ENCODE peak calls at places on chromosomes 3 and 15, in seven cellular contexts. K is adrenal gland, B is heart left ventricle, X is mammary epithelial cell, Y is colonic mucosa, M is right cardiac atrium, W is osteoblast. L is an unnamed sample. For H3K9me3, the result is how much of the 10 kb centered on the place peaks cover.

GRCh38 chr3:110946810-110947209 is 124.8 kb upstream of the NECTIN3 start:
- DNase-seq in Y (no peak), X (no peak), B (no peak), K (no peak), W (no peak), M (no peak), L (no peak)

GRCh38 chr3:150050510-150050909 is 79.8 kb upstream of the PFN2 start:
- DNase-seq in B (no peak), Y (no peak), X (no peak), M (no peak), W (no peak), K (no peak), L (no peak)

GRCh38 chr3:172987268-172987667 is 153.8 kb downstream of the SPATA16 start:
- DNase-seq in B (no peak), W (no peak), M (no peak), Y (no peak), K (no peak), X (no peak), L (no peak)

GRCh38 chr3:33940149-33940548 is 141.7 kb downstream of the PDCD6IP start:
- DNase-seq in W (no peak), M (no peak), Y (no peak), X (peak), K (no peak), B (no peak), L (no peak)

GRCh38 chr3:60086811-60087210 is 1037.0 kb upstream of the CFAP20DC start:
- DNase-seq in B (no peak), M (no peak), X (peak), K (no peak), W (no peak), Y (no peak), L (peak)

GRCh38 chr15:78093242-78094020 is 1.1 kb downstream of the SH2D7 start:
- DNase-seq in M (no peak), Y (no peak), B (no peak), W (peak), X (peak), K (no peak), L (peak)

GRCh38 chr3:176992565-176992964 is 204.7 kb downstream of the TBL1XR1 start:
- DNase-seq in W (no peak), X (no peak), K (no peak), B (no peak), M (no peak), Y (no peak), L (peak)

GRCh38 chr3:169264711-169265110 is 398.8 kb downstream of the MECOM start:
- DNase-seq in W (peak), X (peak), K (peak), B (peak), Y (peak), M (peak), L (peak)

GRCh38 chr3:109926376-109926775 is 589.0 kb upstream of the DPPA4 start:
- DNase-seq in B (no peak), X (no peak), M (no peak), K (no peak), W (peak), Y (no peak), L (no peak)

GRCh38 chr3:156307704-156308103 is 187.3 kb downstream of the KCNAB1 start:
- DNase-seq in X (peak), B (peak), M (peak), Y (peak), K (peak), W (peak), L (peak)

GRCh38 chr3:172530101-172530561 is 6.9 kb upstream of the TNFSF10 start:
- DNase-seq in Y (no peak), M (no peak), X (no peak), B (no peak), K (no peak), W (no peak), L (no peak)

GRCh38 chr15:40906101-40906946 is 12.1 kb downstream of the VPS18 start:
- DNase-seq in X (peak), M (peak), K (peak), W (peak), B (peak), Y (peak), L (peak)

GRCh38 chr3:187783098-187783497 is 37.8 kb upstream of the BCL6 start:
- DNase-seq in X (peak), W (peak), Y (no peak), M (peak), B (peak), K (peak), L (peak)

GRCh38 chr15:58755956-58756355 is 6.4 kb upstream of the ADAM10 start:
- DNase-seq in Y (no peak), X (no peak), M (no peak), B (no peak), W (no peak), K (no peak), L (no peak)

GRCh38 chr15:29569533-29570092 is 252.7 kb downstream of the TJP1 start:
- DNase-seq in M (no peak), W (no peak), X (no peak), K (no peak), Y (no peak), B (no peak), L (no peak)
- H3K4me3 ChIP-seq in M (peak), W (no peak), X (no peak), K (no peak), Y (peak), B (peak), L (peak)

GRCh38 chr15:20345401-20345958 is 196.1 kb downstream of the GOLGA6L6 start:
- DNase-seq in W (peak), M (peak), B (no peak), Y (no peak), K (peak), X (no peak), L (no peak)
- H3K9me3 ChIP-seq in W (under half), M (under half), B (under half), Y (under half), K (under half), X (under half), L (under half)

GRCh38 chr15:34039180-34039486 is at the start of gene AVEN:
- DNase-seq in B (no peak), M (no peak), X (no peak), Y (no peak), K (no peak), W (no peak), L (no peak)
- H3K4me3 ChIP-seq in B (peak), M (peak), X (peak), Y (peak), K (peak), W (peak), L (peak)

GRCh38 chr3:36317915-36318314 is 62.4 kb upstream of the STAC start:
- DNase-seq in Y (no peak), M (no peak), B (no peak), X (no peak), K (no peak), W (no peak), L (no peak)
- H3K9me3 ChIP-seq in Y (under half), M (under half), B (under half), X (under half), K (under half), W (under half), L (under half)

DNA sequence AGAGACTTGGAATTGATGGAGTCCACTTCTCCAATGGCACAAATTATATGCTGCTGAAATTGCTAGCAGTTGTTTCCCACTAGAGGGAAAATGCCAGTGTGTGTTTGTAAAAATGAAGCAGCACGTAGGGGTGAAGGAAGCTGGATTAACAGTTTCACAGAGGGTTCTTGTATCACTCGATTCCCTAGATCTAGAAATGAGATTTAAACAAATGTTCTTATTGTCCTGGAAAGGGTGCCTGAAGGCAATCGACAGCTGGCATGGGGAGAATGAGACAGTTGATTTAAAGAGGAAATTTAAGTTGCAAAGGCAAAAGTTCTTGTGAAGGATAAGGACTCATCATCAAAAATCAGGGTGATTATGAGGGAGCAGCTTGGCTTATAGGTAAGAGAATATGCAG is 234.8 kb upstream of the ARPP21 start:
- DNase-seq in X (no peak), M (no peak), K (no peak), W (no peak), B (no peak), Y (no peak), L (no peak)
- H3K4me3 ChIP-seq in X (no peak), M (no peak), K (no peak), W (no peak), B (no peak), Y (no peak), L (no peak)

DNA sequence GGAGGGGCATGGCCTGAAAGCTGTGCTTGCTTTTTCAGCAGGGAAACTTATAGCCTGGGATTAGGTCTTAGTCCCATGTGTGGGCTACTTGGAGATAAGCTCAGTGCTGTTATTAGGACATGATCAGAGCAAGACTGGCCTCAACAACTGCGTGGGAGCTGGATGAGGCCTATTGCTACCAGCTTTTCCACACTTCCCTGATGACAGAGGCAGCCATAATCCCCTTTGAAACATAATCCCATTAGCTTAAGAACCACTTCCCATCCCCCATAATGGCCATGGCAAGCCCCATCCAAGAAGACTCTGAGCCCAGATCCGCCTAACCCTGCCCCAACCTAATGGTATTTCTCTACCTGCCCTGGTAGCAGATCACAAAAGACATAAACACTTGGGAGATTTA is 26.6 kb upstream of the GK5 start:
- DNase-seq in M (no peak), B (no peak), Y (no peak), K (no peak), X (no peak), W (no peak), L (no peak)
- H3K9me3 ChIP-seq in M (under half), B (under half), Y (under half), K (under half), X (under half), W (under half), L (under half)

DNA sequence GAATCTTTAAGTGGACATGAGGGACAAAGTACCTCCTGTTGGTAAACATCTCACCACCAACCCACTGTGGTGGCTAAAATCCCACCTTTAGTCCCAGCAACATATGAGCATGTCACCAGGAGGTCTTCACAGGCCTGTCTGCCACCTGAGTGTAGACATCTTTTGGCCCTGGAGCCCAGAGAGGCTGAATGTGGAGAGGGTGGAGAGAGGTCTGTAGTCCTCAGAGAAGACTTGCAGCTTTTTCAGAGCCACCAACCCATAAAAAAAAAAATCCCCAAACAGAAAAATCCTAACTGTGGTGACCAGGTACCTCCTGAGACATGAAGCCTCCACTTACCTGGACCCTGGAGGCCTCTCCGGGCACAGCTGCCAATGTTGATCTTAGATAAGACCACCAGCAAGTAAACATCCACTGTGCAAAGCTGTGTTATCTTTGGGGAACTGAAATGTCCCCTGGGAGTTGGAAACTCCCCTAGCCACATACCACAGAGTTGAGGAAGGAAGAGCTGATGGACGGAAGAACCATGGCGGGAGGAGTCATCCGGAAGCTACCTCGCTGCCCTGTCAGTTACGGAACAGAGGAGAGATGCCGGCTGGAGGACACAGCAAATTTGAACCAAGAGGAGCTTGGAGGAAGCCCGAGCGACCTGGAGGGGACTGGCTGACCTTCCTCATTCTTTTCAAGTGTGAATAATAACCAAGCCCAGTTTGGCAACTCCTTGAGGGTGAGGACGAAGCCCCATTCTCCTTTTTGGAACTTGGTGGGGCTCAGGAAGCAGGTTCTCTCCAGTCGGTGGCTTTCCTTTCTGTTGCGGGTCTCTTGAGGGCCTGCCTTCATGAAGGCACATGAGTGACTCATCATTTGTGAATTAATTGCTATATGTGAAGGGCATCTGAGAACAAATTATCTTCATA is at the start of gene GHRL:
- DNase-seq in X (no peak), W (peak), B (peak), Y (no peak), K (no peak), M (no peak), L (no peak)
- H3K4me3 ChIP-seq in X (no peak), W (no peak), B (no peak), Y (no peak), K (no peak), M (no peak), L (no peak)

GRCh38 chr3:53658613-53659193 is 164.3 kb downstream of the CACNA1D start:
- DNase-seq in W (no peak), K (no peak), M (no peak), B (no peak), Y (peak), X (no peak), L (no peak)
- H3K9me3 ChIP-seq in W (under half), K (under half), M (under half), B (under half), Y (under half), X (under half), L (under half)

DNA sequence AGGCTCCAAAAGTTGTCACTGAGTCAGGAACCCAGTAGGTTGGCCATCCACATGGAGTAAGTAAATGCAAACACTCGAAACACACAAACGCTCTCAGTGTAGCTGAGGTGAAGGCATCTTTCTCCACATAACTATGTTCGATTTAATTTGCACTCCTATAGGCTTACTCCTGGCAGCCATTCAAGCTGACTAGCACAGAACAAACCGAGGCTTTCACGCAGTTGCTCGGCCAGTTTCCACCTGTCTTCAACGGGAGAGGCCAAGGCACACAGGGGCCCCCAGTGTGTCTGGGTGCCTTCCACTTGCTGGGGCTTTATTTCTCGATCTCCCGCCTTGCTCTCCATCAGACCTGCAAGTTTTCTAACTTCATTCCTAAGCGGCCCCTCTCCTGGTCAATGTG is 18.9 kb downstream of the RGMA start:
- DNase-seq in M (no peak), Y (no peak), X (no peak), W (no peak), K (no peak), B (no peak), L (no peak)
- H3K4me3 ChIP-seq in M (no peak), Y (no peak), X (no peak), W (no peak), K (no peak), B (peak), L (no peak)